ENCODE peak calls at places on chromosomes 12 and 14, in five cellular contexts. One of them, this sample, is unnamed. For H3K27me3 and H3K4me1, the result is how much of the 10 kb centered on the place peaks cover.

GRCh38 chr12:22231078-22231477 is 103.4 kb downstream of the ST8SIA1 start:
- DNase-seq in Karpas-422: no peak
- DNase-seq in aorta: no peak
- DNase-seq in pancreas: no peak
- DNase-seq in GM12878: no peak
- DNase-seq in this sample: no peak

GRCh38 chr14:55071051-55071450 is 19.6 kb downstream of the MAPK1IP1L start:
- DNase-seq in Karpas-422: no peak
- DNase-seq in GM12878: no peak
- DNase-seq in pancreas: no peak
- DNase-seq in aorta: no peak
- DNase-seq in this sample: no peak

GRCh38 chr12:77167801-77168200 is 102.4 kb upstream of the E2F7 start:
- DNase-seq in GM12878: no peak
- DNase-seq in pancreas: no peak
- DNase-seq in Karpas-422: peak
- DNase-seq in aorta: no peak
- DNase-seq in this sample: no peak

GRCh38 chr14:33542338-33543290 is 408.3 kb downstream of the EGLN3 start:
- DNase-seq in Karpas-422: no peak
- DNase-seq in pancreas: no peak
- DNase-seq in GM12878: no peak
- DNase-seq in aorta: no peak
- DNase-seq in this sample: no peak

GRCh38 chr14:26528415-26529182 is 69.2 kb downstream of the NOVA1 start:
- DNase-seq in Karpas-422: no peak
- DNase-seq in pancreas: no peak
- DNase-seq in GM12878: no peak
- DNase-seq in aorta: peak
- DNase-seq in this sample: no peak

GRCh38 chr14:95784137-95784536 is 70.2 kb upstream of the TCL1A start:
- DNase-seq in Karpas-422: peak
- DNase-seq in GM12878: no peak
- DNase-seq in aorta: no peak
- DNase-seq in pancreas: no peak
- DNase-seq in this sample: no peak

GRCh38 chr14:26484562-26484961 is 113.3 kb downstream of the NOVA1 start:
- DNase-seq in aorta: no peak
- DNase-seq in GM12878: no peak
- DNase-seq in pancreas: no peak
- DNase-seq in Karpas-422: no peak
- DNase-seq in this sample: no peak

GRCh38 chr14:22552001-22552826 is 36.8 kb downstream of the DAD1 start:
- DNase-seq in GM12878: no peak
- DNase-seq in aorta: no peak
- DNase-seq in Karpas-422: no peak
- DNase-seq in pancreas: no peak
- DNase-seq in this sample: no peak

GRCh38 chr12:120726961-120727360 is 1.3 kb downstream of the ACADS start:
- DNase-seq in pancreas: no peak
- DNase-seq in aorta: no peak
- DNase-seq in Karpas-422: no peak
- DNase-seq in GM12878: no peak
- DNase-seq in this sample: no peak

GRCh38 chr12:10669533-10669932 is 4.3 kb downstream of the STYK1 start:
- DNase-seq in GM12878: no peak
- DNase-seq in Karpas-422: no peak
- DNase-seq in pancreas: no peak
- DNase-seq in aorta: no peak
- DNase-seq in this sample: no peak

GRCh38 chr12:93163260-93164036 is 214.3 kb upstream of the NUDT4 start:
- DNase-seq in Karpas-422: no peak
- DNase-seq in aorta: no peak
- DNase-seq in pancreas: no peak
- DNase-seq in GM12878: no peak
- DNase-seq in this sample: no peak

DNA sequence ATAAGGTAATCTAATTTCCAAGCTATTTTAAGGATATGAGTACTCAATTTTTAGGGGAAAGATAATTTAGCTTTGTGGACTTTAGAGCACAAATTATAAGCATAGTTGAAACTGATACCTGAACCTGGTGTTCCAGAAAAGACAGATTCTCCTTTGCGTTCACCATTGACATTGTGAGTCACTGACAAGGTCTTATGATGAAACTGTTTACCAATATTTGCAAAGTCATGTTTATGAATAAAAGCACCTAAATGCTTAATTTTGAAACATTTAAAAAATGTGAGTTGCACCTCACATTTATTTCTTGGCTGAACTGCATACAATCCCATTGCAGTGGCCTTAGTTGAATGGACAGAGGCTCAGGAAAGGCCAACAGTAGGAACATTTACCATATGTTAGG is 3.9 kb downstream of the BCAT1 start:
- DNase-seq in pancreas: no peak
- DNase-seq in Karpas-422: no peak
- DNase-seq in aorta: no peak
- DNase-seq in GM12878: no peak
- DNase-seq in this sample: no peak
- H3K27me3 ChIP-seq in pancreas: under half
- H3K27me3 ChIP-seq in Karpas-422: under half
- H3K27me3 ChIP-seq in aorta: under half
- H3K27me3 ChIP-seq in GM12878: under half
- H3K27me3 ChIP-seq in this sample: under half

DNA sequence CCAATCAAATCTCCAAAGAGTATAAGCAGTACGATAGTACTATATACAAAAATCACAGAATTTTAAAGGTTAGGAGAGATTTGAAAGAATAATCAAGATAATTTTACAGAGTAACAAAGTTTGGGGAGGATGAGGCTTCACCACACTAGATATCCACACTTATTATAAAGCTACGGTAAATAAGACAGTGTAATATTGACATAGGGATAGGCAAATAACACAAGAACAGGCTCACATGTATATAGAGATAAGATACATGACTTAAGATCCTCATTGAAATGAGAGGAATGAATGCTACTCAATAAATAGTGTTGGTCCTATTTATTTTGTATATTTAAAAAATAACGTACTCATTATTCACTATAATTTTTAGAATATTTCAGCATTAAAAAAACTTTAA is 26.2 kb downstream of the NUMB start:
- DNase-seq in pancreas: no peak
- DNase-seq in aorta: no peak
- DNase-seq in Karpas-422: no peak
- DNase-seq in GM12878: no peak
- DNase-seq in this sample: no peak
- H3K4me1 ChIP-seq in pancreas: under half
- H3K4me1 ChIP-seq in aorta: under half
- H3K4me1 ChIP-seq in Karpas-422: under half
- H3K4me1 ChIP-seq in GM12878: under half
- H3K4me1 ChIP-seq in this sample: under half

GRCh38 chr12:125028106-125028505 is 34.7 kb downstream of the BRI3BP start:
- DNase-seq in Karpas-422: no peak
- DNase-seq in GM12878: no peak
- DNase-seq in aorta: no peak
- DNase-seq in pancreas: no peak
- DNase-seq in this sample: no peak

GRCh38 chr12:125033296-125033695 is 31.9 kb upstream of the AACS start:
- DNase-seq in aorta: no peak
- DNase-seq in GM12878: no peak
- DNase-seq in Karpas-422: no peak
- DNase-seq in pancreas: no peak
- DNase-seq in this sample: no peak

GRCh38 chr12:125029756-125030358 is 35.4 kb upstream of the AACS start:
- DNase-seq in aorta: no peak
- DNase-seq in GM12878: no peak
- DNase-seq in Karpas-422: no peak
- DNase-seq in pancreas: no peak
- DNase-seq in this sample: no peak

GRCh38 chr12:125032466-125033152 is 32.6 kb upstream of the AACS start:
- DNase-seq in Karpas-422: no peak
- DNase-seq in pancreas: no peak
- DNase-seq in GM12878: no peak
- DNase-seq in aorta: no peak
- DNase-seq in this sample: no peak
- H3K27me3 ChIP-seq in Karpas-422: under half
- H3K27me3 ChIP-seq in pancreas: under half
- H3K27me3 ChIP-seq in GM12878: under half
- H3K27me3 ChIP-seq in aorta: under half
- H3K27me3 ChIP-seq in this sample: under half

DNA sequence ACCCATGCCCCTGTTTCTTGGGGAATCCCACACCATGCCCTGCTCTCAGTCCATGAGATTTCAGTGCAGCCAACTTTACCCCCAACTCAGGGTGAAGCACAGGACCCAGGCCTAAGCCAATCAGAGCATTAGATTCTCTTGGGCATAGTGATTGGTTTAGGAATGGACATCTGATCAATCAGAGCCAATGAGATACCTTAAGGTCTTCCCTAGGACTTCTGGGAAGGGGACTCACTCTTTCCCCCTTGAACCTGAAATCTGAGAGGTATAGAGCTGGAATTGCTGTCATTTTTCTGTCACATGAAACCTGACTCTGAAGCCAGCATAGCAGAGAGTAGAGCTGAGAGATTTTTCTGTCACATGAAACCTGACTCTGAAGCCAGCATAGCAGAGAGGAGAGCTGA is 127.1 kb downstream of the ZFP36L1 start:
- DNase-seq in GM12878: no peak
- DNase-seq in aorta: no peak
- DNase-seq in Karpas-422: peak
- DNase-seq in pancreas: no peak
- DNase-seq in this sample: no peak
- H3K4me1 ChIP-seq in GM12878: under half
- H3K4me1 ChIP-seq in aorta: under half
- H3K4me1 ChIP-seq in Karpas-422: under half
- H3K4me1 ChIP-seq in pancreas: under half
- H3K4me1 ChIP-seq in this sample: under half

DNA sequence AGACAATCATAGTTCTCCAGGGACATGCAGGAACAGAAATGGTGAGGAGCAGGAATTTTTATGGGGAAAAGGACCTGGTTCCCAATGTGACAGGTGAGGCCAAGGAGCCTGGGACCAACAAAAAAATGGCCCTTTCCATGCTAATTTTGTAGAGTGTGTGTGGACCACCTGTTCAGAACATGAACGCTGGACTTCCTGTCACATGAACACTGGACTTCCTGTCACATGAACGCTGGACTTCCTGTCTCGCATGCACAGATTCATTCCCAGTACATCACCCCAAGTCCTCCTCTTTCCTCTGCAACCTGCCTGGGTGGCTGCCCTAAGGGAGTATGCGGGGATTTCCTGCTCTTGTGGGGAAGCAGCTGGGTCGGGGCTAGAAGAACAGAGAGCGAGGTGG is 10.1 kb downstream of the FGF6 start:
- DNase-seq in pancreas: no peak
- DNase-seq in GM12878: no peak
- DNase-seq in Karpas-422: no peak
- DNase-seq in aorta: no peak
- DNase-seq in this sample: no peak
- H3K27me3 ChIP-seq in pancreas: under half
- H3K27me3 ChIP-seq in GM12878: under half
- H3K27me3 ChIP-seq in Karpas-422: under half
- H3K27me3 ChIP-seq in aorta: under half
- H3K27me3 ChIP-seq in this sample: under half

GRCh38 chr12:6215120-6215807 is 15.1 kb downstream of the CD9 start:
- DNase-seq in aorta: no peak
- DNase-seq in pancreas: no peak
- DNase-seq in GM12878: no peak
- DNase-seq in Karpas-422: no peak
- DNase-seq in this sample: no peak
- H3K4me1 ChIP-seq in aorta: under half
- H3K4me1 ChIP-seq in pancreas: under half
- H3K4me1 ChIP-seq in GM12878: under half
- H3K4me1 ChIP-seq in Karpas-422: under half
- H3K4me1 ChIP-seq in this sample: half or more

DNA sequence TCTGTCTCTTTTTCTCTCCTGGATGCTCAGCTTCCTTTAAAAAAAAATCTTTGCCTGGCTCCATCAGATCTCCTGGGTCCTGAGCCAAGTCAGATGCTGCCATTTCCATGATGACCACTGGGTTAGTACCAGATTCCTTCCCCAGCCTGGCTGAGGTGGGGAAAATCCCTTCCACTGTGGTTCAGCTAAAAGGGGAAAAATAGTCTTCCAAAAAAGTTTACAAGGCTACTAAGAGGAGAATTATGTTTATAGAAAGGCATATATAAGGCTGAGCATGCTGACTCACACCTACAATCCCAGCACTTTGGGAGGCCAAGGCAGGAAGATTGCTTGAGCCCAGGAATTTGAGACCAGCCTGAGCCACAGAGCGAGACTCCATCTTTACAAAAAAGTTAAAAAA is 28.4 kb upstream of the GAS2L3 start:
- DNase-seq in aorta: no peak
- DNase-seq in GM12878: no peak
- DNase-seq in Karpas-422: no peak
- DNase-seq in pancreas: no peak
- DNase-seq in this sample: no peak
- H3K27me3 ChIP-seq in aorta: under half
- H3K27me3 ChIP-seq in GM12878: under half
- H3K27me3 ChIP-seq in Karpas-422: under half
- H3K27me3 ChIP-seq in pancreas: under half
- H3K27me3 ChIP-seq in this sample: under half

DNA sequence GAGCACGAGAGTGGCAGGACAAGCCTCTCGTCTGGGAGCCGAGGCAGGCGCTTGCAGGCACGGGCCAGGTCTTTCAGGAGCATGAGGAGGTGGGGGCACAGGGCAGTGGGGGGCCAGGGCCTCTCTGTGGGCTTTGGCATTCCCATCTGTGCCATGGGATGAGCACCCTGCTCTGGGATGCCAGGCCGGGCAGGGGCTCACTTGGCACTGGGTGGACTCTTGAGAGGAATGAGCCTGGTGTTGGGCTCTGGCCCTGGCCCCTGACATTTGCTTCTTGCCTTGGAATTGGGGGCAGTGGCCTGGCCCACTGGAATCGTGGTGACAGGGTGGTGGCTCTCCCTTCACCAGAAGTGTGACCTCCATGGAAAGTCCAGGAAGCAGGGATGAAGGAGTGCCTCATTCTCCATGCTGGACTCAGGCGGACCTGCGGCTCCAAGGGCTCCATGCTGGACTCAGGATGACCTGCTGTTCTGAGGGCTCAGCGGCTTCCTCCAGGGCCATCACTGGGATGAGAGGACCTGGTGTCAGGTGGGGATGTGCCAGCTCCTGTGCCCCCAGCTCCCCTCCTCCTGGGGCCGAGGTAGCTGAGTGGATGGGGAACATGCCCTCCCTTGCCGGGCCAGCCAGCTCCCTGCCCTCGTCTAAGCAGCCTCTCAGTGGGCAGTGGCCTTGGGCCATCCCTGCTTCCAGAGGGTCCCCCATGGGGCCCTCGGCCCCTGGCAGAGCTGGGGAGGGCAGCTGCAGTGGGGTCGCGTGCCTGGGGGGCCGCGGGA is 220.3 kb downstream of the KIF26A start:
- DNase-seq in pancreas: peak
- DNase-seq in GM12878: no peak
- DNase-seq in Karpas-422: no peak
- DNase-seq in aorta: peak
- DNase-seq in this sample: peak
- H3K4me1 ChIP-seq in pancreas: under half
- H3K4me1 ChIP-seq in GM12878: under half
- H3K4me1 ChIP-seq in Karpas-422: under half
- H3K4me1 ChIP-seq in aorta: under half
- H3K4me1 ChIP-seq in this sample: under half

This sample was measured in left lung.